ENCODE peak calls at places on chromosomes 5 and 9, in five cellular contexts. One of them, this sample, is unnamed.

GRCh38 chr5:38585812-38586211 is 29.4 kb upstream of the LIFR start:
- DNase-seq in ovary: no peak
- DNase-seq in kidney: no peak
- DNase-seq in adipocyte: no peak
- DNase-seq in upper lobe of left lung: no peak
- DNase-seq in this sample: no peak

GRCh38 chr9:2657427-2657826 is 35.8 kb downstream of the VLDLR start:
- DNase-seq in ovary: no peak
- DNase-seq in kidney: no peak
- DNase-seq in adipocyte: no peak
- DNase-seq in upper lobe of left lung: peak; percentile 21
- DNase-seq in this sample: peak; percentile 39

GRCh38 chr9:134619983-134620612 is 21.5 kb upstream of the COL5A1 start:
- DNase-seq in ovary: peak; percentile 4
- DNase-seq in kidney: peak; percentile 73
- DNase-seq in adipocyte: no peak
- DNase-seq in upper lobe of left lung: peak; percentile 18
- DNase-seq in this sample: no peak

GRCh38 chr9:73219985-73220626 is 68.4 kb downstream of the ANXA1 start:
- DNase-seq in ovary: no peak
- DNase-seq in kidney: no peak
- DNase-seq in adipocyte: peak; percentile 9
- DNase-seq in upper lobe of left lung: peak; percentile 37
- DNase-seq in this sample: no peak

GRCh38 chr5:68033961-68034581 is 181.5 kb upstream of the PIK3R1 start:
- DNase-seq in ovary: peak; percentile 48
- DNase-seq in kidney: no peak
- DNase-seq in adipocyte: peak; percentile 73
- DNase-seq in upper lobe of left lung: peak; percentile 66
- DNase-seq in this sample: no peak

GRCh38 chr5:130743091-130743490 is 422.0 kb downstream of the HINT1 start:
- DNase-seq in ovary: no peak
- DNase-seq in kidney: no peak
- DNase-seq in adipocyte: no peak
- DNase-seq in upper lobe of left lung: no peak
- DNase-seq in this sample: no peak

GRCh38 chr9:69637801-69638200 is 34.4 kb downstream of the APBA1 start:
- DNase-seq in ovary: no peak
- DNase-seq in kidney: no peak
- DNase-seq in adipocyte: peak; percentile 75
- DNase-seq in upper lobe of left lung: no peak
- DNase-seq in this sample: no peak

GRCh38 chr5:168251308-168251707 is 40.1 kb upstream of the WWC1 start:
- DNase-seq in ovary: no peak
- DNase-seq in kidney: no peak
- DNase-seq in adipocyte: no peak
- DNase-seq in upper lobe of left lung: no peak
- DNase-seq in this sample: no peak

GRCh38 chr5:38463634-38464521 is 92.6 kb downstream of the LIFR start:
- DNase-seq in ovary: peak; percentile 43
- DNase-seq in kidney: no peak
- DNase-seq in adipocyte: peak; percentile 82
- DNase-seq in upper lobe of left lung: no peak
- DNase-seq in this sample: no peak

GRCh38 chr5:164354138-164354751 is 848.8 kb downstream of the MAT2B start:
- DNase-seq in ovary: no peak
- DNase-seq in kidney: no peak
- DNase-seq in adipocyte: no peak
- DNase-seq in upper lobe of left lung: no peak
- DNase-seq in this sample: no peak

GRCh38 chr9:133207021-133207531 is 2.0 kb downstream of the OBP2B start:
- DNase-seq in ovary: no peak
- DNase-seq in kidney: no peak
- DNase-seq in adipocyte: no peak
- DNase-seq in upper lobe of left lung: no peak
- DNase-seq in this sample: no peak

GRCh38 chr5:156400542-156400941 is 73.6 kb downstream of the SGCD start:
- DNase-seq in ovary: no peak
- DNase-seq in kidney: no peak
- DNase-seq in adipocyte: peak; percentile 54
- DNase-seq in upper lobe of left lung: no peak
- DNase-seq in this sample: no peak

GRCh38 chr9:30630459-30630858 is 1754.0 kb upstream of the ACO1 start:
- DNase-seq in ovary: no peak
- DNase-seq in kidney: no peak
- DNase-seq in adipocyte: no peak
- DNase-seq in upper lobe of left lung: no peak
- DNase-seq in this sample: no peak
- H3K4me1 ChIP-seq in ovary: no peaks in the 10 kb centered on the region
- H3K4me1 ChIP-seq in kidney: no peaks in the 10 kb centered on the region
- H3K4me1 ChIP-seq in adipocyte: no peaks in the 10 kb centered on the region
- H3K4me1 ChIP-seq in upper lobe of left lung: no peaks in the 10 kb centered on the region
- H3K4me1 ChIP-seq in this sample: no peaks in the 10 kb centered on the region

DNA sequence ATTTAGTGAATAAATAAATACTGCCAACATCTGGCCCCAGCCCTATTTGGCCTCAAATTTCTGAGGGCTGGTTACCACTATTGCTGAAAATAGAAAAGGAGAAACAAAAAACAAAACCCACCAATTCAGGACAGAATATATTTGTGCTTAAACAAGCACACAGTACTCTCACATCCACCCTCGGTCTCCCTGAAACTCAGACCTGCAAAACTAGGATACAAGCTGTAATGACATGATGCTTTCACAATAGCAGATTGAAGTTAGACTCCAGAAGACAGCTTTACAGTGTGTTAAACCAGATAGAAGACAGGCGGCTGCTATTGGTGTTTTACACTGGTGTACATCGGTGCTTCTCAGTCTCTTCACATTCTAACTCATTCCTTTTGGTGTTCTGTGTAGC is 214.9 kb upstream of the DMRT1 start:
- DNase-seq in ovary: no peak
- DNase-seq in kidney: no peak
- DNase-seq in adipocyte: peak; percentile 21
- DNase-seq in upper lobe of left lung: no peak
- DNase-seq in this sample: no peak
- H3K4me1 ChIP-seq in ovary: peaks cover 11% of the 10 kb centered on the region
- H3K4me1 ChIP-seq in kidney: peaks cover 2% of the 10 kb centered on the region
- H3K4me1 ChIP-seq in adipocyte: peaks cover 30% of the 10 kb centered on the region
- H3K4me1 ChIP-seq in upper lobe of left lung: peaks cover 3% of the 10 kb centered on the region
- H3K4me1 ChIP-seq in this sample: peaks cover 5% of the 10 kb centered on the region

GRCh38 chr5:171999100-171999499 is 7.3 kb downstream of the FBXW11 start:
- DNase-seq in ovary: no peak
- DNase-seq in kidney: no peak
- DNase-seq in adipocyte: no peak
- DNase-seq in upper lobe of left lung: no peak
- DNase-seq in this sample: no peak

GRCh38 chr5:172002840-172003512 is 3.5 kb downstream of the FBXW11 start:
- DNase-seq in ovary: no peak
- DNase-seq in kidney: no peak
- DNase-seq in adipocyte: no peak
- DNase-seq in upper lobe of left lung: no peak
- DNase-seq in this sample: no peak

GRCh38 chr5:171997011-171997410 is 9.4 kb downstream of the FBXW11 start:
- DNase-seq in ovary: no peak
- DNase-seq in kidney: no peak
- DNase-seq in adipocyte: no peak
- DNase-seq in upper lobe of left lung: no peak
- DNase-seq in this sample: no peak

GRCh38 chr5:172002310-172002709 is 4.1 kb downstream of the FBXW11 start:
- DNase-seq in ovary: no peak
- DNase-seq in kidney: no peak
- DNase-seq in adipocyte: peak; percentile 62
- DNase-seq in upper lobe of left lung: no peak
- DNase-seq in this sample: peak; percentile 14

GRCh38 chr5:171999877-172000276 is 6.6 kb downstream of the FBXW11 start:
- DNase-seq in ovary: no peak
- DNase-seq in kidney: no peak
- DNase-seq in adipocyte: no peak
- DNase-seq in upper lobe of left lung: no peak
- DNase-seq in this sample: no peak
- H3K4me1 ChIP-seq in ovary: peaks cover 11% of the 10 kb centered on the region
- H3K4me1 ChIP-seq in kidney: peaks cover 19% of the 10 kb centered on the region
- H3K4me1 ChIP-seq in adipocyte: peaks cover 35% of the 10 kb centered on the region
- H3K4me1 ChIP-seq in upper lobe of left lung: peaks cover 47% of the 10 kb centered on the region
- H3K4me1 ChIP-seq in this sample: peaks cover 48% of the 10 kb centered on the region

DNA sequence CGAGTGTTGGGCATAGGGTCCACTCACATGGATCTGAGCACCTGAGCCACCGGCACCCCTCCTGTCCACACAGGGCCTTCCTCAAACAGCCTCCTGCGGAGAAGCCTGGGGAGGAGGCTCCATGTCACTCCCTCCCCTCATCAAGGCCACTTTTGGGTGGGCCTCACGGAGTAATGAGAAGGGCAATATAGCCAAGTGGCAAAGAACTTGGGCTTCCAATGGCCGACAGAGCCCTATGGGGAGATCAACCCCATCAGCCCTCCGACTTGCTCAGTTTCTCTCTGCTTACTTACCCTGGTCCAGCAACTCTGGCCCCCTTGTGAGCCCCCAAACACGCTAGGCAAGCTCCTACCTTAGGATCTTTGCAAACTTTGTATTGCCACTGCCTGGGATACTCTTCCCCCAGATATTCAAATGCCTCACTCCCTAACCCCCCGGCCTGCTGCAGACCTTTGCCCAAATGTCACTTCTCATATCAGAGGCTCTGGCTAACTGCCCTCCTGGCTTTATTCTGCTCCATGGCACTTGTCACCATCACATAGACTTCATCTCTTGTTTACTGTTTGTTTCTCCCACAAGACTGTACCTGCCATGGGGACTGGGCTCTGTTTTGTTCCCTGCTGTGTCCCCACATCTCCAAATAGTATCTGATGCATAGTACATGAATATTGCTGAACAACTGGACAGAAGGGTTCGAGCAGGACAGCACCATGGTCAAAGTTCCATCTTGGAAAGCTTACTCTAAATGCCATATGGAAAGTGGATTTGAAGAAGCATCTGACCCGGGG is 220.8 kb downstream of the FSTL4 start:
- DNase-seq in ovary: no peak
- DNase-seq in kidney: no peak
- DNase-seq in adipocyte: no peak
- DNase-seq in upper lobe of left lung: no peak
- DNase-seq in this sample: no peak
- H3K4me1 ChIP-seq in ovary: no peaks in the 10 kb centered on the region
- H3K4me1 ChIP-seq in kidney: no peaks in the 10 kb centered on the region
- H3K4me1 ChIP-seq in adipocyte: no peaks in the 10 kb centered on the region
- H3K4me1 ChIP-seq in upper lobe of left lung: no peaks in the 10 kb centered on the region
- H3K4me1 ChIP-seq in this sample: no peaks in the 10 kb centered on the region

GRCh38 chr9:90807006-90807405 is 5.4 kb downstream of the SYK start:
- DNase-seq in ovary: no peak
- DNase-seq in kidney: no peak
- DNase-seq in adipocyte: no peak
- DNase-seq in upper lobe of left lung: no peak
- DNase-seq in this sample: no peak
- H3K4me1 ChIP-seq in ovary: no peaks in the 10 kb centered on the region
- H3K4me1 ChIP-seq in kidney: peaks cover 9% of the 10 kb centered on the region
- H3K4me1 ChIP-seq in adipocyte: no peaks in the 10 kb centered on the region
- H3K4me1 ChIP-seq in upper lobe of left lung: peaks cover 12% of the 10 kb centered on the region
- H3K4me1 ChIP-seq in this sample: no peaks in the 10 kb centered on the region

GRCh38 chr5:65766159-65766558 is 44.2 kb downstream of the NLN start:
- DNase-seq in ovary: no peak
- DNase-seq in kidney: no peak
- DNase-seq in adipocyte: no peak
- DNase-seq in upper lobe of left lung: no peak
- DNase-seq in this sample: no peak

GRCh38 chr5:65758546-65759144 is 36.6 kb downstream of the NLN start:
- DNase-seq in ovary: no peak
- DNase-seq in kidney: no peak
- DNase-seq in adipocyte: no peak
- DNase-seq in upper lobe of left lung: no peak
- DNase-seq in this sample: no peak

GRCh38 chr5:65765582-65765981 is 43.6 kb downstream of the NLN start:
- DNase-seq in ovary: no peak
- DNase-seq in kidney: no peak
- DNase-seq in adipocyte: no peak
- DNase-seq in upper lobe of left lung: no peak
- DNase-seq in this sample: no peak

GRCh38 chr5:65760504-65761275 is 38.7 kb downstream of the NLN start:
- DNase-seq in ovary: no peak
- DNase-seq in kidney: no peak
- DNase-seq in adipocyte: no peak
- DNase-seq in upper lobe of left lung: peak; percentile 47
- DNase-seq in this sample: peak; percentile 74

DNA sequence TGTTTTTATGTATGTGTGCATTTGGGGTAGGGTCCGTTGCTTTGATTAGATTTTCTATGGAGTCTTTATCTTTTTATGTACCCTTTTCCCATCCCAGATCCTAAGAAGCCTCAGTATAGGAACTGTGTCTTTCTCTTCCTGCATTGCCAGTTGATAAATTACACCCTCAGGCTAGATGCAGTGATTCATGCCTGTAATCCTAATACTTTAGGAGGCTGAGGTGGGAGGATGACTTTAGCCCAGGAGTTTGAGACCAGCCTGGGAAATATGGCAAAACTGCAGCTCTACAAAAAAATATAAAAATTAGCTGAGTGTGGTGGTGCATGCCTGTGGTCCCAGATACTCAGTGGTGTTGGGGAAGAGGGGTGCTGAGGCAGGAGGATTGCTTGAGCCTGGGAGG is 40.2 kb downstream of the NLN start:
- DNase-seq in ovary: no peak
- DNase-seq in kidney: no peak
- DNase-seq in adipocyte: no peak
- DNase-seq in upper lobe of left lung: no peak
- DNase-seq in this sample: no peak
- H3K4me1 ChIP-seq in ovary: no peaks in the 10 kb centered on the region
- H3K4me1 ChIP-seq in kidney: no peaks in the 10 kb centered on the region
- H3K4me1 ChIP-seq in adipocyte: no peaks in the 10 kb centered on the region
- H3K4me1 ChIP-seq in upper lobe of left lung: no peaks in the 10 kb centered on the region
- H3K4me1 ChIP-seq in this sample: peaks cover 5% of the 10 kb centered on the region

GRCh38 chr5:139273322-139273571 is 20.3 kb upstream of the MATR3 start:
- DNase-seq in ovary: no peak
- DNase-seq in kidney: no peak
- DNase-seq in adipocyte: no peak
- DNase-seq in upper lobe of left lung: no peak
- DNase-seq in this sample: no peak

GRCh38 chr5:139277171-139277570 is 16.4 kb upstream of the MATR3 start:
- DNase-seq in ovary: no peak
- DNase-seq in kidney: no peak
- DNase-seq in adipocyte: no peak
- DNase-seq in upper lobe of left lung: no peak
- DNase-seq in this sample: no peak

GRCh38 chr5:139276426-139276825 is 17.1 kb upstream of the MATR3 start:
- DNase-seq in ovary: no peak
- DNase-seq in kidney: no peak
- DNase-seq in adipocyte: no peak
- DNase-seq in upper lobe of left lung: no peak
- DNase-seq in this sample: no peak

GRCh38 chr5:139273572-139274264 is 19.8 kb upstream of the MATR3 start:
- DNase-seq in ovary: peak; percentile 82
- DNase-seq in kidney: peak; percentile 96
- DNase-seq in adipocyte: peak; percentile 88
- DNase-seq in upper lobe of left lung: peak; percentile 94
- DNase-seq in this sample: peak; percentile 91

GRCh38 chr5:139275536-139276297 is 17.8 kb upstream of the MATR3 start:
- DNase-seq in ovary: no peak
- DNase-seq in kidney: no peak
- DNase-seq in adipocyte: no peak
- DNase-seq in upper lobe of left lung: no peak
- DNase-seq in this sample: no peak
- H3K4me1 ChIP-seq in ovary: peaks cover 5% of the 10 kb centered on the region
- H3K4me1 ChIP-seq in kidney: peaks cover 14% of the 10 kb centered on the region
- H3K4me1 ChIP-seq in adipocyte: peaks cover 40% of the 10 kb centered on the region
- H3K4me1 ChIP-seq in upper lobe of left lung: peaks cover 27% of the 10 kb centered on the region
- H3K4me1 ChIP-seq in this sample: peaks cover 55% of the 10 kb centered on the region